ENCODE peak calls at places on chromosomes 13 and 19, in six cellular contexts. M is PC-9, H is astrocyte, P is GM23338, W is MM.1S, R is HCT116. X is an unnamed sample.

GRCh38 chr13:98751397-98752110 is 918 bp downstream of the SLC15A1 start:
- DNase-seq in M (peak; percentile 37), H (peak; percentile 22), P (peak; percentile 74), W (no peak), R (no peak), X (peak; percentile 74)

GRCh38 chr13:20451397-20451796 is 74.3 kb downstream of the CRYL1 start:
- DNase-seq in M (no peak), H (no peak), P (no peak), W (no peak), R (no peak), X (no peak)

GRCh38 chr13:59447846-59448620 is 715.7 kb downstream of the DIAPH3 start:
- DNase-seq in M (no peak), H (peak; percentile 93), P (peak; percentile 98), W (no peak), R (no peak), X (peak; percentile 13)

GRCh38 chr13:61700663-61701062 is 285.0 kb upstream of the PCDH20 start:
- DNase-seq in M (no peak), H (no peak), P (peak; percentile 27), W (no peak), R (no peak), X (no peak)

GRCh38 chr19:42198676-42199439 is 18.6 kb downstream of the DEDD2 start:
- DNase-seq in M (no peak), H (no peak), P (peak; percentile 32), W (peak; percentile 84), R (no peak), X (no peak)

GRCh38 chr19:5850743-5851293 is 431 bp downstream of the FUT3 start:
- DNase-seq in M (peak; percentile 66), H (peak; percentile 46), P (no peak), W (no peak), R (no peak), X (peak; percentile 53)

GRCh38 chr19:16301999-16302694 is 22.5 kb upstream of the KLF2 start:
- DNase-seq in M (peak; percentile 77), H (peak; percentile 64), P (no peak), W (no peak), R (peak; percentile 59), X (peak; percentile 63)

GRCh38 chr13:21625366-21625765 is 21.4 kb upstream of the MICU2 start:
- DNase-seq in M (no peak), H (peak; percentile 7), P (peak; percentile 53), W (peak; percentile 67), R (peak; percentile 59), X (peak; percentile 63)

GRCh38 chr13:102869948-102870676 is 24.3 kb downstream of the ERCC5 start:
- DNase-seq in M (no peak), H (no peak), P (no peak), W (no peak), R (no peak), X (peak; percentile 28)

GRCh38 chr13:74047925-74048324 is 86.3 kb downstream of the KLF12 start:
- DNase-seq in M (peak; percentile 73), H (peak; percentile 31), P (no peak), W (no peak), R (peak; percentile 7), X (peak; percentile 24)

GRCh38 chr19:28469544-28469943 is 743.4 kb downstream of the UQCRFS1 start:
- DNase-seq in M (no peak), H (no peak), P (no peak), W (no peak), R (no peak), X (no peak)

GRCh38 chr19:28468701-28469459 is 744.1 kb downstream of the UQCRFS1 start:
- DNase-seq in M (no peak), H (peak; percentile 69), P (peak; percentile 17), W (peak; percentile 95), R (no peak), X (peak; percentile 89)

GRCh38 chr19:28472111-28472510 is 740.8 kb downstream of the UQCRFS1 start:
- DNase-seq in M (no peak), H (peak; percentile 50), P (no peak), W (no peak), R (no peak), X (peak; percentile 57)

GRCh38 chr19:28475525-28475924 is 737.4 kb downstream of the UQCRFS1 start:
- DNase-seq in M (no peak), H (peak; percentile 27), P (no peak), W (no peak), R (no peak), X (no peak)

DNA sequence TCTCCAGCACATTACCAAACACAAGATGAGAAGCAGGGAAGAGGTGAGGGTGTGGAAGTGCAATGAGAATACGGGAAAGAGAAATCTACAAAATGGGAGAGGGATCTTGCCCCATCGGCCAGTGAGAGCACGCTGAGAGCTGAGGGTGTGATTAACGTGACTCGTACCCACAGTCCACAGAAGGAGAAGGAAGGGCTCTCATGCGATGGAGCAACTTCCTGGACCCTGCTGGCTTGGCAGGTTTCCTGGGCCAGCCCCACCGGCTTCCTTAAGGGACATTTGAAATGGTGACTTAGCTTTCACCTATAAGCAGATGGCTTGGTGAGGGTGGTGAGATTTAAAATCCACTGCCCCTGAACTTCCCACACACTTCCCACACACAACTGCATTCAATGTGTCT is 740.1 kb downstream of the UQCRFS1 start:
- DNase-seq in M (no peak), H (no peak), P (no peak), W (no peak), R (no peak), X (peak; percentile 30)
- H3K27ac ChIP-seq in M (no peak overlapping the region), H (no peak overlapping the region), P (no peak overlapping the region), W (no peak overlapping the region), R (no peak overlapping the region), X (no peak overlapping the region)

DNA sequence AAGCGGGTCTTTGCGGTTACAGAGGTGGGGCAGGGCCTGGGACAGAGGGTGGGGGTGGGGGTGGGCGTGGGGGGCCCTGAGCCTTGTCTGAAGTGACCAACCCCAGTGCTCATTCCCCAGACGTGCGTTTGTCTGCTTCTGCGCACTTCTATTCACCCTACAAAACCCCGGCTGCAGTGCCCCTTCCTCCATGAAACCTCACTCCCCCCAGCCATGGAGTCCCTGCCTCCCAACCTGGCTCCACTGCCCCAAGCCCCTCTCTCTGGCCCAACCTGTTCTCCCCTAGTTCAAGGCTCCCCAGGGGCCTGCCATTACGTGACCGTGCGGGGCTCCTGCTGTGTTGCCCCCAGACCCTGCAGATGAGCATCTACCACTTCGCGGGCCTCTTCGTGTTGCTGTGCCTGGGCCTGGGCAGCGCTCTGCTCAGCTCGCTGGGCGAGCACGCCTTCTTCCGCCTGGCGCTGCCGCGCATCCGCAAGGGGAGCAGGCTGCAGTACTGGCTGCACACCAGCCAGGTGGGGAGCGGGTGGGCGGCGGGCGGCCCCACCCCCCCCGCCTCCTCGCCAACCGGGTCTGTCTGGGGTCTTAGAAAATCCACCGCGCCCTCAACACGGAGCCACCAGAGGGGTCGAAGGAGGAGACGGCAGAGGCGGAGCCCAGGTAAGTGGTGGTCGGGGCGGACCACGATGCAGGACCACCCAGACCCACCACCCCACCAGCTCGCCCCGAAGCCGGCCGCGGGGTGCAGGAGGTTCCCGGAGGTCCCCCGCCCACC is 8.2 kb downstream of the GRIN3B start:
- DNase-seq in M (no peak), H (no peak), P (no peak), W (no peak), R (no peak), X (no peak)
- TF ChIP-seq EZH2 in M (no peak), H (no peak), P (no peak), W (no peak), R (no peak), X (no peak)

DNA sequence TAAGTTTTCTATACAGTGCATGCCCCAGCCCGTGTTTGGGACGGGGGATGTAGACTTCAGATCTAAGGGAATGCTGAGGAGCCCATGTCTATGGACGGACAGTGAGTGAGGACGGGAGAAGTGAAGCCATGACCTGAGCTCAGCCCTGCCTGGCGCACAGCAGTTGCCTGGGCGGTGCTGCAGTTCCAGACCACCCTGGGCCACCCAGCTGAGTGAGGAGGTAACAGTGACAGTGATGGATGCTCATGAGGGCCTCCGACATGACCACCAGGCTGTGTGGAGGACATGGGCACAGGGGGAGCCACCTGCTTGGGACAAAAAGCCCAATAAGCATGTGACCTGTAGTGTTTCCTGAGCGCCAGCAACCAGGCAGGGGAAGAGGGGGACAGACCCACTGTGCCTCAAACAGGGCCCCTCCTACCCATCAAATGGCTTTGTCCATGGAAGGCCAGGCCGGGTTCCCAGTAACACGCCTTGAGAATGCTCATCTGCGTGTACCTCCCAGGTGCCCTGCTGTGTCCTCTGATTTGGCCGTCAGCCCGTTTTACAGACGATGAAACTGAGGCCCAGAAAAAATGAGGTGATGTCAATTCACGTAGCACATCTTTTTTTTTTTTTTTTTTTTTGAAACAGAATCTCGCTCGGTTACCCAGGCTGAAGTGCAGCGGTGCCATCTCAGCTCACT is 22.6 kb downstream of the NOSIP start:
- DNase-seq in M (no peak), H (no peak), P (no peak), W (no peak), R (no peak), X (no peak)
- H3K27ac ChIP-seq in M (no peak overlapping the region), H (no peak overlapping the region), P (no peak overlapping the region), W (no peak overlapping the region), R (no peak overlapping the region), X (no peak overlapping the region)

DNA sequence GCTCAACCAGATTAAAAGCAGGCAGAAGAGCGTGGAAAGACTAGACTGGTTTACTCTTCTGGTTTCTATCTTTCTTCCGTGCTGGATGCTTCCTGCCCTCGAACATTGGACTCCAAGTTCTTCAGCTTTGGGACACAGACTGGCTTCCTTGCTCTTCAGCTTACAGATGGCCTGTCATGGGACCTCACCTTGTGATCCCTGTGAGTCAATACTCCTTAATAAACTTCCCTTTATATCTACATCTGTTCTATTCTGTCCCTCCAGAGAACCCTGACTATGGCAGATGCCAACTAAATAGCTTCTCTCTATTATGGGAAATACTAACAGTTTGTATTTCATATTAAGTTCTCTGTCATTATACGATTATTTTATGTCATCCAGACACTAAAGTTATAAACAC is 609.1 kb downstream of the LMO7 start:
- DNase-seq in M (no peak), H (no peak), P (no peak), W (no peak), R (no peak), X (no peak)
- TF ChIP-seq EZH2 in M (no peak), H (no peak), P (no peak), W (no peak), R (no peak), X (no peak)

DNA sequence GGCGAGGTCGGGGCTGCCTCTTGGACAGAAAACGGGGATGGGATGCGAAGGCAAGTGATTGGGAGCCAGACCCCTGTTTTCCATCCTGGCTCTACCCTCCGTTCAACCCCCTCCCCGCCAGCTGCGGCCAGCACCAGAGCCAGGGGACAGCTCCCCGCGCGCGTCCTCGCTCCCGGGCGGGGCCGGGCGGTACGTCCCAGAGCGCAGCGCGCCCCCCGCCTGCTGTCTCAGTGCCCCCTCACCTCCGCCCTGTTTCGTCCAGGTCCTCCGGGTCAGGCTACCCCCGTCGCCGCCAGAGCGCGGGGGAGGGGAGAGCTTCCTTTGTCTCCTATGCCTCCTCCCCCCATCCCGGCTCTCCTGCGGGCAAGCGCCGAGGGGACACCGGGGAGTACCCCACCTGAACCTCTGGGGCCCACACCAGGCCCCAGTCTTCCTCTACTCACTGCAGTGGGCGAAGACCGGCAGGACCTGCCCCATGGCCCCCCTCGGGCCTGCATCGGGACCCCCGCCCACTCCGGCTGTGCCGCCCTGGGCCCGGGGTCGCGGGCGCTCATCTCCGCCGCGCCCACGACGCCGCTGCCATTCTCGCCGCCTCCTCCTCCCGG is 396 bp downstream of the RTN2 start:
- DNase-seq in M (peak; percentile 45), H (no peak), P (peak; percentile 86), W (peak; percentile 42), R (no peak), X (peak; percentile 62)
- H3K27ac ChIP-seq in M (no peak overlapping the region), H (no peak overlapping the region), P (no peak overlapping the region), W (no peak overlapping the region), R (peak overlapping the region; percentile 47), X (no peak overlapping the region)

GRCh38 chr19:843180-843835 is 2.5 kb downstream of the PRTN3 start:
- DNase-seq in M (peak; percentile 41), H (no peak), P (peak; percentile 79), W (no peak), R (no peak), X (peak; percentile 44)
- TF ChIP-seq EZH2 in M (no peak), H (peak; percentile 78), P (no peak), W (no peak), R (no peak), X (no peak)

X was measured in GM23248.